ENCODE peak calls at places on chromosome 19, in four cellular contexts. H is GM12878, F is K562, R is HepG2. M is an unnamed sample.

GRCh38 chr19:45097776-45098520 is 5.0 kb downstream of the PPP1R37 start:
- DNase-seq in H (no peak), F (peak; percentile 68), R (peak; percentile 90), M (peak; percentile 83)

GRCh38 chr19:40797963-40798222 is 1.1 kb upstream of the EGLN2 start:
- DNase-seq in F (no peak), H (no peak), R (no peak), M (no peak)

GRCh38 chr19:49390978-49391304 is 2.9 kb downstream of the KASH5 start:
- DNase-seq in F (no peak), H (no peak), R (no peak), M (no peak)

GRCh38 chr19:11261431-11261901 is 858 bp downstream of the DOCK6 start:
- DNase-seq in H (no peak), F (no peak), R (no peak), M (no peak)

GRCh38 chr19:17346109-17346671 is 8.8 kb downstream of the GTPBP3 start:
- DNase-seq in H (peak; percentile 42), R (peak; percentile 39), F (peak; percentile 89), M (peak; percentile 67)

GRCh38 chr19:30219682-30220081 is 152.5 kb upstream of the ZNF536 start:
- DNase-seq in R (no peak), F (no peak), H (no peak), M (no peak)

GRCh38 chr19:29620931-29621351 is 14.9 kb downstream of the POP4 start:
- DNase-seq in F (no peak), H (no peak), R (no peak), M (no peak)

GRCh38 chr19:48292798-48293197 is 22.9 kb downstream of the ZNF114 start:
- DNase-seq in F (no peak), H (no peak), R (no peak), M (peak; percentile 26)

GRCh38 chr19:51339687-51340656 is 2.0 kb downstream of the VSIG10L start:
- DNase-seq in H (peak; percentile 53), R (peak; percentile 82), F (peak; percentile 97), M (peak; percentile 92)

GRCh38 chr19:5046339-5047039 is 77.6 kb downstream of the KDM4B start:
- DNase-seq in R (peak; percentile 87), F (no peak), H (no peak), M (peak; percentile 86)

GRCh38 chr19:40369797-40370196 is 20.2 kb downstream of the HIPK4 start:
- DNase-seq in H (no peak), F (no peak), R (no peak), M (no peak)

GRCh38 chr19:39479916-39480315 is 722 bp upstream of the TIMM50 start:
- DNase-seq in R (no peak), F (no peak), H (no peak), M (no peak)

GRCh38 chr19:23698711-23699520 is 11.9 kb upstream of the ZNF675 start:
- DNase-seq in F (no peak), R (no peak), H (no peak), M (no peak)

GRCh38 chr19:5536337-5536894 is 31.3 kb downstream of the TINCR start:
- DNase-seq in F (peak; percentile 32), R (no peak), H (no peak), M (peak; percentile 25)

GRCh38 chr19:49017666-49018351 is 918 bp upstream of the LHB start:
- DNase-seq in R (peak; percentile 41), H (no peak), F (peak; percentile 74), M (no peak)

GRCh38 chr19:3494051-3494450 is 6.4 kb downstream of the DOHH start:
- DNase-seq in H (no peak), F (peak; percentile 89), R (no peak), M (no peak)

GRCh38 chr19:6587998-6588507 is 2.9 kb downstream of the CD70 start:
- DNase-seq in H (no peak), R (no peak), F (peak; percentile 18), M (no peak)

GRCh38 chr19:8302357-8302691 is 5.8 kb downstream of the CD320 start:
- DNase-seq in H (no peak), F (peak; percentile 11), R (no peak), M (no peak)

GRCh38 chr19:58545286-58546068 is 1.6 kb downstream of the TRIM28 start:
- DNase-seq in H (no peak), R (no peak), F (no peak), M (no peak)

GRCh38 chr19:29680447-29680846 is 15.2 kb downstream of the PLEKHF1 start:
- DNase-seq in H (no peak), F (no peak), R (no peak), M (no peak)

GRCh38 chr19:5561559-5561958 is 6.2 kb downstream of the TINCR start:
- DNase-seq in F (peak; percentile 45), H (no peak), R (no peak), M (no peak)

GRCh38 chr19:49347835-49348234 is 12.6 kb downstream of the CD37 start:
- DNase-seq in F (peak; percentile 70), H (no peak), R (peak; percentile 44), M (peak; percentile 92)

GRCh38 chr19:4679416-4679815 is 9.3 kb upstream of the MYDGF start:
- DNase-seq in R (no peak), F (peak; percentile 55), H (no peak), M (no peak)

GRCh38 chr19:750640-751423 is at the start of gene MISP:
- DNase-seq in R (no peak), F (peak; percentile 56), H (no peak), M (peak; percentile 84)

GRCh38 chr19:38648789-38649304 is 1.4 kb downstream of the ACTN4 start:
- DNase-seq in H (no peak), R (no peak), F (no peak), M (no peak)

GRCh38 chr19:29326849-29327840 is 114.2 kb upstream of the UQCRFS1 start:
- DNase-seq in F (no peak), H (no peak), R (no peak), M (no peak)

GRCh38 chr19:21569497-21569870 is 64.1 kb downstream of the ZNF429 start:
- DNase-seq in R (no peak), F (no peak), H (no peak), M (no peak)

GRCh38 chr19:40802300-40803169 is 3.5 kb downstream of the EGLN2 start:
- DNase-seq in F (no peak), H (no peak), R (no peak), M (no peak)

GRCh38 chr19:40465025-40465780 is at the start of gene BLVRB:
- DNase-seq in F (no peak), H (no peak), R (peak; percentile 52), M (no peak)

GRCh38 chr19:16527334-16527935 is 14.8 kb downstream of the CHERP start:
- DNase-seq in H (no peak), F (peak; percentile 3), R (no peak), M (no peak)

DNA sequence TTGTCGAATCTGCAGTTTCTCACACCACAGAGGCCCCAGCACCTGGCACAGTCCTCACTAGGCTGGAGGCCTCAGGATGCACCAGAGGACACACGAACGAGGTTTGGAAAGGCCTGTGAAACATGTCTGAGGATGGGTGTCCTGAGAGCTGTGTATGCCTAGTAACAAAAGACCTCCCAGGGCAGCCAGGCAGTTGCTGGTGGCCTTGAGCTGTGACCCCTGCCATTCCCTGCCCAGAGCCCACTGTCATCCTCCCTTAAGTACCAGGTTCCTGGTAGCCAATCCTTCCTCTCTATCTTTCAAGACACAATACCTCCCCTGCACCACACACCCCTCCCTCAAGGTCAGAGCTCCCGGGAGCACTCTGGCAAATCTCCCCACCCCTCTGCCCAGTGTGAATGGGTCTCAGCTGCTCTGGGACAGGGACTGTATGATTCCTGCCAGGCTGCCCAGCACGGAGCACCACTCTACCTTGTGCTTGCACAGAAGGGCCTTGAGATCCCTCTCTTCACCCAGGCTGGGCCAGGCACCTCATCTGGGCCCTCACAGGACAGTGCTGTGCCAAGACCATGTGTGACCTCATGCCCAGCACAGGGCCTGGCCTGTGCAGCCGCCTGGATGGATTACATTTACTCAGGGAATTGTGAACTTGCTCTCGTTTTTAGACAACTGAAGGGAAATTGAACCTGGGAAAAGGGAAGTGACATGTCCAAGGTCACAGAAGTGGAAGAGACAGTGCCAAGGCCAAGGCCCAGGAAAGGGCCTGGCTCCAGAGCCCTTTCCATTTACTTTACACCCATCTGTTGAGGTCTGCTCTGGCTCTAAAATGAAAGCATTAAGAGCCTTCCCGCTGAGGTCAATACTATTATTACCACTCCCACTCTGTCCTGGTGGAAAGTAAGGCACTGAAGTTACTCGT is 2.2 kb downstream of the ZNF787 start:
- DNase-seq in H (no peak), R (no peak), F (no peak), M (no peak)
- TF ChIP-seq REST in H (no peak), R (no peak), F (no peak), M (no peak)

GRCh38 chr19:2035590-2035991 is 15.5 kb downstream of the MKNK2 start:
- DNase-seq in R (no peak), H (no peak), F (no peak), M (no peak)
- TF ChIP-seq BHLHE40 in R (no peak), H (no peak), F (no peak), M (no peak)

GRCh38 chr19:13499682-13500081 is 6.6 kb downstream of the CACNA1A start:
- DNase-seq in R (no peak), F (no peak), H (no peak), M (no peak)

GRCh38 chr19:13487985-13488384 is 18.3 kb downstream of the CACNA1A start:
- DNase-seq in R (no peak), H (no peak), F (no peak), M (no peak)

GRCh38 chr19:13492128-13492527 is 14.2 kb downstream of the CACNA1A start:
- DNase-seq in R (no peak), F (no peak), H (no peak), M (peak; percentile 4)

DNA sequence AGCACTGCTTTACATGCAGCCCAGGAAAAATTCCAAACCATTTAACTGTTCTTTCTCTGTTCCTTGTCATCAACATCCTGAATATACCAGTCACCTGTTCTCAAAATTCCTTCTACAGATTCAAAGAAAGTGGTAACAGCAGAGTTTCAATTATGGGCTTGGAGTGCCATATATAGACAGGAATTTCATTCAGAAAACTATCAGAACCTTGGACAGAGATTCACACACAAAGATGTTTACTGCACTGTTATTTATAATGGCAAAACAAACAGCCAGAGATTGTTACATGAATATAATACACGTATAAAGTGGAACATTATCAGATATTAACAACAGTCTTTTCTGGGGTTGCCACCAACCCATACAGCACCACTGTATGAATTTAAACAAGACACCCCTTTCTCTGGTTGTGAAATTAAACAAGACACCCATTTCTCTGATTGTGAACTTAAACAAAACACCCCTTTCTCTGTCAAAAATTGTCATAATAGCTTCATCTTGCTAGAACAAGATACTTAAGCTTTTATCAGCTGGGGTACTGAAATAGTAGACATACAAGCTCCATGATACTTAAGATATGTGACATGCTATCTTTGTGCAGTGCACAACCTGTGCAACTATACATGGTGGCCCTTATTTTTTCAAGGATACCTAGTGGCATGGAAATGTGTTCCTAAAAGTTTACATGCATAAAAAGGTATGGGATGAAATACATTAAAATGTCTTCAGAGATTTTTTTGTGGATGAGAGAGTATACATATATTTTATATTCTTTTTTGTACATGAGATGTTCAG is 12.6 kb downstream of the CACNA1A start:
- DNase-seq in F (no peak), R (no peak), H (no peak), M (no peak)
- TF ChIP-seq REST in F (no peak), R (peak; percentile 73), H (no peak), M (peak; percentile 73)

GRCh38 chr19:15324791-15325519 is 7.4 kb downstream of the BRD4 start:
- DNase-seq in F (no peak), R (no peak), H (no peak), M (no peak)

GRCh38 chr19:15332311-15332996 is at the start of gene BRD4:
- DNase-seq in R (no peak), F (peak; percentile 88), H (no peak), M (peak; percentile 48)

GRCh38 chr19:15331419-15332310 is 674 bp downstream of the BRD4 start:
- DNase-seq in H (no peak), F (peak; percentile 85), R (no peak), M (peak; percentile 36)

GRCh38 chr19:15328312-15328711 is 4.0 kb downstream of the BRD4 start:
- DNase-seq in H (no peak), F (no peak), R (no peak), M (no peak)

GRCh38 chr19:15330801-15331418 is 1.4 kb downstream of the BRD4 start:
- DNase-seq in R (no peak), H (no peak), F (no peak), M (peak; percentile 41)
- TF ChIP-seq BHLHE40 in R (no peak), H (no peak), F (no peak), M (no peak)